ENCODE peak calls at places on chromosomes 5 and 9, in seven cellular contexts. T, G, F, N, A, S and X are unnamed samples.

GRCh38 chr9:132409828-132410528 is at the start of gene CFAP77:
- DNase-seq in G (no peak), N (peak), T (peak), F (no peak), A (peak), S (peak), X (peak)

GRCh38 chr5:18553269-18553668 is 919.0 kb downstream of the TAF11L14 start:
- DNase-seq in T (no peak), A (no peak), G (no peak), S (no peak), N (no peak), F (peak), X (no peak)

GRCh38 chr5:167794121-167794520 is 497.3 kb upstream of the WWC1 start:
- DNase-seq in G (no peak), N (no peak), A (no peak), F (no peak), S (no peak), T (no peak), X (no peak)

GRCh38 chr5:43038523-43038989 is 1.6 kb downstream of the ANXA2R start:
- DNase-seq in N (peak), F (no peak), S (peak), A (peak), T (no peak), G (no peak), X (no peak)

GRCh38 chr9:117156771-117157535 is 257.9 kb downstream of the ASTN2 start:
- DNase-seq in N (no peak), T (no peak), S (no peak), F (no peak), A (no peak), G (no peak), X (no peak)

GRCh38 chr5:173229966-173230740 is 4.9 kb downstream of the NKX2-5 start:
- DNase-seq in N (no peak), G (peak), S (no peak), T (no peak), A (peak), F (no peak), X (no peak)

GRCh38 chr5:65100846-65101678 is 332.3 kb downstream of the CWC27 start:
- DNase-seq in A (peak), G (peak), T (peak), N (no peak), S (peak), F (peak), X (peak)

GRCh38 chr5:135174315-135175096 is 140.5 kb upstream of the PITX1 start:
- DNase-seq in F (no peak), S (no peak), A (peak), T (no peak), N (no peak), G (no peak), X (no peak)

GRCh38 chr5:43416988-43417394 is 4.8 kb upstream of the CCL28 start:
- DNase-seq in S (no peak), N (no peak), G (no peak), A (no peak), F (no peak), T (no peak), X (no peak)

GRCh38 chr9:92807757-92808725 is 43.4 kb upstream of the BICD2 start:
- DNase-seq in F (no peak), G (no peak), S (peak), A (peak), N (peak), T (no peak), X (no peak)

GRCh38 chr9:20636883-20637440 is 14.7 kb upstream of the MLLT3 start:
- DNase-seq in G (no peak), S (no peak), F (no peak), T (no peak), A (no peak), N (no peak), X (no peak)

GRCh38 chr9:97740848-97741821 is 44.0 kb upstream of the XPA start:
- DNase-seq in F (no peak), G (peak), A (peak), N (peak), S (no peak), T (peak), X (no peak)

GRCh38 chr5:55577353-55578060 is 42.7 kb upstream of the PLPP1 start:
- DNase-seq in A (no peak), G (no peak), N (no peak), F (no peak), S (no peak), T (peak), X (no peak)

GRCh38 chr9:126722922-126723806 is 81.7 kb upstream of the ZBTB43 start:
- DNase-seq in S (peak), G (no peak), A (peak), T (peak), N (peak), F (no peak), X (no peak)

GRCh38 chr9:125493384-125493783 is 213.6 kb downstream of the MAPKAP1 start:
- DNase-seq in N (no peak), F (no peak), S (no peak), T (no peak), G (no peak), A (no peak), X (no peak)

GRCh38 chr5:5979362-5979760 is 399.0 kb downstream of the MED10 start:
- DNase-seq in N (no peak), F (peak), G (peak), T (no peak), S (peak), A (no peak), X (no peak)

GRCh38 chr9:36993933-36994764 is 39.9 kb downstream of the PAX5 start:
- DNase-seq in F (no peak), T (no peak), A (no peak), N (no peak), S (no peak), G (no peak), X (no peak)

GRCh38 chr9:111961011-111961410 is 64.4 kb downstream of the UGCG start:
- DNase-seq in A (no peak), T (no peak), G (no peak), N (no peak), F (no peak), S (no peak), X (no peak)

GRCh38 chr9:37410354-37410861 is 12.1 kb upstream of the GRHPR start:
- DNase-seq in F (no peak), A (no peak), S (no peak), G (no peak), N (no peak), T (no peak), X (no peak)

DNA sequence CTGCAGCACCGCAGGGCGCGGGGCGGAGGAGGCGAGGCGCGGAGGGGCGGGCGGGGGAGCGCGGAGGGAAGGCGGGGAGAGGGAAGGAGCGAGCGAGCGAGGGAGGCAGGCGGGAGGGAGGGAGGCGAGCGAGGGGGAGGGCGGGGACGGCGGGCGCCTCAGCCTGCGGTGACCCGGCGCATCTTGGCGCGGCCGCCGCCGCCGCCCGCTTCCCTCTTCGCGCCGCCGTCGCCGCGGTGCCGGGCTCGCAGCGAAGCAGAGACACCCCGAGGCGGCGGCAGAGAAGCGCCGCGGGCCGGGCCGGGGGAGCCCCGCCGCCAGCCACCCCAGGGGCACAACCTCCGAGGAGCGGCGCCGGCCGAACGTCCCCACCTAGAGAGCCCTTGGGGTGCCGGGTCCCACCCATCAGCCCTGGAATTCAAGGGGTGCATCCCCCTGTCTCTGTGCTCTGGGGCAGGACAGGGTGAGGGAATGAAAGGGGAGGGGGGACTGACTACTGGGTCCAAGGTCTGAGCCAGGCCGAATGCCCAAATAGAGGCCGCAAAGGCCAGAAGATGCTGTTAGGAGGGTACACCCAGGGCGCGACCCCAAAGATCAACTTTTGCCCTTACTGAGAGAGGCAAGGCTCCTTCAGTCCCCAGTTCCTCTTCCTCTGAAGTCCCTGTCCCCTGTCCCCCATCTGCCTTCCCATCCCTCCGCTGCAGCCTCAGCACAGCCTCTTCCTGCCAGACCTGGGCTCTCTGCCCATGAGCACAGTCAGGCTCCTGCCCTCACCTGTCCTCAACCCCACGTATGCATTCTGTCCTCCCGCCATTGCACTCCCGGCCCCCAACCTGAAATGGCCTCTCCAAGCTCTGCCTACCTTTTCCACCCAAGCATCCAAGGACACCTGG is at the start of gene ADAMTS2:
- DNase-seq in A (peak), S (no peak), N (no peak), F (no peak), T (peak), G (peak), X (no peak)
- TF ChIP-seq CTCF in A (no peak), S (no peak), N (no peak), F (no peak), T (no peak), G (no peak), X (no peak)

GRCh38 chr5:141843156-141843927 is 34.9 kb downstream of the PCDH1 start:
- DNase-seq in N (no peak), F (no peak), A (no peak), G (no peak), T (no peak), S (no peak), X (no peak)

GRCh38 chr5:141844414-141845097 is 33.7 kb downstream of the PCDH1 start:
- DNase-seq in F (no peak), G (no peak), N (no peak), S (no peak), T (no peak), A (no peak), X (no peak)

GRCh38 chr5:141845371-141845821 is 32.8 kb downstream of the PCDH1 start:
- DNase-seq in A (peak), F (no peak), S (no peak), G (no peak), T (no peak), N (no peak), X (no peak)

GRCh38 chr5:141848771-141849370 is 29.3 kb downstream of the PCDH1 start:
- DNase-seq in A (no peak), F (peak), T (peak), S (peak), G (peak), N (no peak), X (no peak)

DNA sequence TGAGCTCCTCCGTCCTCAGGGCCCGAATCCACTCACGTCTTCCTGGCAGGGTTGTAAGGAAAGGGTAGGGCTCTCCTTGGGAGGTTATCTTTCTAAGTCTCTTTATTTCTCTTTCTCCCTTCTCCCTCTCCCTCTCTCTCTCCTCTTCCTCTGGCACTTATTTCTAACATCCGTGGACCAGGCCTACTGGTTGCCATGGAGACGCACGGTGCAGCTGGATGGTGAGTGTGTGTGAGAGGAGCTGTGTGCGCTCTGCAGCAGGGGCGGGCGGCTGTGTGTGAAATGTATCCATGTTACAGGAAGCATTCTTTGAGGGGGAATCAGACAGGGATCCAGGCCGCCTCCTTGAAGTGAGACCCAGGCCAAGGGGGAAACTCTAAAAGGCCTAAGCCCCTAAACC is 32.2 kb downstream of the PCDH1 start:
- DNase-seq in T (no peak), A (peak), F (no peak), G (no peak), S (no peak), N (no peak), X (peak)
- H3K4me3 ChIP-seq in T (no peak), A (no peak), F (no peak), G (no peak), S (no peak), N (no peak), X (no peak)

GRCh38 chr9:74973714-74974113 is 21.0 kb upstream of the C9orf40 start:
- DNase-seq in A (peak), T (no peak), N (no peak), S (no peak), F (no peak), G (no peak), X (no peak)
- H3K27ac ChIP-seq in A (no peak), T (no peak), N (no peak), S (no peak), F (no peak), G (no peak), X (no peak)

GRCh38 chr9:133887540-133888047 is 104.5 kb downstream of the VAV2 start:
- DNase-seq in F (no peak), T (no peak), N (no peak), A (no peak), S (no peak), G (no peak), X (no peak)
- TF ChIP-seq CTCF in F (no peak), T (no peak), N (no peak), A (no peak), S (no peak), G (no peak), X (no peak)

GRCh38 chr9:129666575-129666974 is 1.1 kb downstream of the PRRX2 start:
- DNase-seq in A (peak), G (no peak), N (no peak), T (no peak), S (no peak), F (no peak), X (no peak)
- H3K4me3 ChIP-seq in A (no peak), G (peak), N (no peak), T (peak), S (no peak), F (no peak), X (peak)

GRCh38 chr5:125210241-125210947 is 464.0 kb upstream of the ZNF608 start:
- DNase-seq in N (no peak), T (no peak), S (no peak), F (no peak), A (no peak), G (no peak), X (no peak)

GRCh38 chr5:125209650-125210049 is 463.2 kb upstream of the ZNF608 start:
- DNase-seq in F (no peak), G (no peak), S (no peak), T (peak), A (no peak), N (no peak), X (no peak)

GRCh38 chr5:125202353-125202752 is 455.9 kb upstream of the ZNF608 start:
- DNase-seq in S (no peak), T (no peak), N (no peak), G (no peak), F (no peak), A (no peak), X (no peak)

GRCh38 chr5:125203039-125203438 is 456.6 kb upstream of the ZNF608 start:
- DNase-seq in F (no peak), S (no peak), A (no peak), N (no peak), G (no peak), T (no peak), X (no peak)

GRCh38 chr5:125205604-125206221 is 459.3 kb upstream of the ZNF608 start:
- DNase-seq in T (no peak), N (no peak), A (no peak), F (no peak), S (no peak), G (no peak), X (no peak)
- H3K27ac ChIP-seq in T (no peak), N (no peak), A (peak), F (peak), S (no peak), G (no peak), X (no peak)

GRCh38 chr5:140875085-140876065 is at the start of gene PCDHA12:
- DNase-seq in T (no peak), G (no peak), A (peak), S (no peak), F (no peak), N (no peak), X (no peak)
- TF ChIP-seq CTCF in T (no peak), G (no peak), A (peak), S (no peak), F (peak), N (no peak), X (no peak)

GRCh38 chr9:114376586-114376985 is 11.2 kb downstream of the AKNA start:
- DNase-seq in T (no peak), G (no peak), F (no peak), S (no peak), N (no peak), A (no peak), X (no peak)

GRCh38 chr9:114380988-114381387 is 6.8 kb downstream of the AKNA start:
- DNase-seq in N (no peak), A (no peak), T (no peak), F (no peak), G (no peak), S (no peak), X (no peak)

GRCh38 chr9:114378016-114378415 is 9.8 kb downstream of the AKNA start:
- DNase-seq in G (no peak), N (no peak), T (no peak), S (no peak), F (no peak), A (no peak), X (no peak)

GRCh38 chr9:114377046-114377445 is 10.7 kb downstream of the AKNA start:
- DNase-seq in G (no peak), F (no peak), A (no peak), S (no peak), T (no peak), N (no peak), X (no peak)

DNA sequence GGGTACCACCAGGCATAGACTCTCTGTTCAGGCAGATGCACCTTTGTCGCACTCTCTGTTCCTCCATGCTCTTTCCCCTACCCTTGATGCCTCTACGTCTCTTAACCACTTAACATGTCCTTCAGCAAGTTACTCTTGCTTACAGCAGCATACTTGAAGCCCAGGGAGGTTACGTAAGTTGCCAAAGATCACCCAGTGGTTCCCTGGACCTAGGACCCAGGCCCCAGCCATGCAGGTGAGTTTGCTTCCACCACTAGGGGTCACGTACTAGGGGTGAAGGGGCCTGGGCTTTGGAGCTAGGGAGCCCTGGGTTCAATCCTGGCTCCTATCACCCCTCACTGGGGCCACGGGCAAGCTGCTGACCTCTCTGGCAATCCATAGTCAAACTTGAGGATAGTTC is 8.9 kb downstream of the AKNA start:
- DNase-seq in A (no peak), T (no peak), G (no peak), S (no peak), N (no peak), F (no peak), X (no peak)
- H3K4me3 ChIP-seq in A (no peak), T (no peak), G (no peak), S (no peak), N (peak), F (no peak), X (no peak)

DNA sequence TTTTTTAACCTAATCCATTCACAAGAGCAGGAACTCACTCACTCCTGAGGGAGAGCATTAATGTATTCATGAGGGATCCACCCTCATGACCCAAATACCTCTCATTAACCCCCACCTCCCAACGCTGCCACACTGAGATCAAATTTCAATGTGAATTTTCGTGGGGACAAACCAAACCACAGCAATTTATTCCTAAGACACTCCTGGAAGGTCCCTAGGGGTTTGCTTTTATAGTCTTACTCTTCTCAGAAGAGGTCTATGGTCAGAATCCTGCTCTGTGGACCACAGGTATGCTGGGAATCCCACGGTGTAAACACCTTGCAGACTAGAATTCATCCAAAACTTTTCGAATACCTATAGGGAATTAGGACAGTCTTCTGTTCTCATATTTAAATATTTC is 108.6 kb downstream of the HSD17B3 start:
- DNase-seq in G (no peak), A (no peak), N (no peak), T (no peak), F (no peak), S (no peak), X (no peak)
- H3K27ac ChIP-seq in G (no peak), A (no peak), N (no peak), T (no peak), F (no peak), S (no peak), X (no peak)

DNA sequence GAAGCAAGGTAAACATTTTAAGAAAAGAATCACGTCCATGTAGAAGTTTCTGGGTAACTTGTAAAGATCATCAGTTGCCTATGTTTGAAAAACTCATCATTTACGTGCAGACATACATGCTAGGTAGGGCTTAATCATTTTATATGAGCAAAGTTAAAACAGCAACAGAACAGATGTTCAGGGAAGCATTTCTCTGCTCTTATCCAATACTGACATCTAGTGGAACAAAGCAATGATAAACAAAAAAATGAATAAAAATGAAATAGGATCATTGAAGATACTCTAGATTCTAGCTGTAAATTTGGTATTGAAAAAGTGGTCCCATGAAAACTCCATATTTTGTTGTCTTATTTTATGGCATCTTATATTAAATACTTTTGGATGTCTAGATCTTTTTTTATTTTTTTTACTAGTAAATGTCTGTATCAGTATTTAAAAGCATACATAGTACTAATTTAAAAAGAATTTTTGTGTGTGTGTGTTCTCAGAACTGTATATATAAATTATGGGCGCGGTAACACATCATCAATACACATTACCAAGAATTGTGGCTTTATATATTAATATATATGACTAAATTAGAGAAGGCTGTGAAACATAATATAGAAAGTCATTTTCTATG is 1050.2 kb downstream of the CDH12 start:
- DNase-seq in F (peak), G (no peak), A (peak), S (peak), N (no peak), T (no peak), X (no peak)
- TF ChIP-seq CTCF in F (peak), G (peak), A (peak), S (peak), N (no peak), T (peak), X (peak)